ENCODE peak calls at places on chromosomes 4 and X, in nine cellular contexts. W is hepatocyte, S is OCI-LY7, P is PC-9, H is mammary epithelial cell, M is fibroblast of lung, Q is IMR-90, Z is HepG2, J is astrocyte. Y is an unnamed sample. For H3K9me3, the result is how much of the 10 kb centered on the place peaks cover.

GRCh38 chr4:89055157-89056080 is 1.6 kb downstream of the FAM13A start:
- DNase-seq in Z (no peak), J (no peak), H (peak), Q (no peak), M (no peak), W (no peak), S (no peak), P (no peak), Y (no peak)

GRCh38 chrX:68396953-68397352 is 36.3 kb downstream of the OPHN1 start:
- DNase-seq in S (no peak), M (peak), Z (no peak), W (no peak), Q (peak), J (peak), P (no peak), H (no peak), Y (no peak)

GRCh38 chr4:113584407-113585150 is 177.0 kb downstream of the CAMK2D start:
- DNase-seq in S (no peak), M (peak), Q (peak), Z (no peak), J (peak), H (no peak), W (peak), P (peak), Y (no peak)

GRCh38 chr4:114921790-114922581 is 191.4 kb downstream of the NDST4 start:
- DNase-seq in H (no peak), Z (peak), S (no peak), P (no peak), M (no peak), Q (no peak), J (no peak), W (no peak), Y (no peak)

GRCh38 chr4:140059159-140059558 is 94.8 kb downstream of the MAML3 start:
- DNase-seq in W (peak), S (no peak), P (peak), Z (no peak), Q (peak), M (no peak), J (no peak), H (peak), Y (no peak)

GRCh38 chrX:29535212-29536162 is 679.9 kb upstream of the MAGEB2 start:
- DNase-seq in W (no peak), Z (no peak), P (no peak), M (peak), S (no peak), Q (peak), H (peak), J (peak), Y (no peak)

GRCh38 chr4:125280892-125281403 is 33.8 kb upstream of the FAT4 start:
- DNase-seq in P (no peak), Z (no peak), Q (no peak), J (no peak), M (no peak), S (no peak), W (peak), H (no peak), Y (no peak)

GRCh38 chr4:147355849-147356248 is 125.0 kb upstream of the EDNRA start:
- DNase-seq in J (peak), Z (no peak), Q (peak), P (no peak), S (no peak), M (peak), H (peak), W (no peak), Y (peak)

GRCh38 chr4:74431113-74431826 is 13.7 kb upstream of the AREG start:
- DNase-seq in Q (no peak), J (no peak), W (no peak), H (peak), P (no peak), M (no peak), Z (no peak), S (no peak), Y (no peak)

GRCh38 chrX:138986866-138987265 is 275.3 kb upstream of the FGF13 start:
- DNase-seq in J (peak), M (peak), Z (no peak), P (no peak), H (no peak), S (no peak), W (no peak), Q (no peak), Y (no peak)

GRCh38 chr4:74005528-74005927 is 7.1 kb upstream of the CXCL5 start:
- DNase-seq in S (no peak), W (peak), H (peak), M (no peak), P (peak), Q (no peak), Z (peak), J (no peak), Y (no peak)

GRCh38 chr4:168503652-168504362 is 7.0 kb downstream of the PALLD start:
- DNase-seq in W (no peak), J (no peak), M (no peak), H (no peak), Z (no peak), S (no peak), Q (no peak), P (no peak), Y (no peak)

GRCh38 chr4:174592256-174592984 is 70.1 kb upstream of the HPGD start:
- DNase-seq in Z (no peak), W (no peak), P (no peak), M (no peak), Q (no peak), J (no peak), S (no peak), H (no peak), Y (no peak)

GRCh38 chr4:176769519-176769918 is 23.2 kb downstream of the VEGFC start:
- DNase-seq in P (no peak), H (peak), J (peak), W (no peak), Q (peak), M (peak), Z (no peak), S (no peak), Y (peak)

GRCh38 chr4:16843831-16844508 is 54.5 kb downstream of the LDB2 start:
- DNase-seq in P (no peak), Q (peak), H (no peak), W (peak), Z (peak), M (peak), S (no peak), J (peak), Y (peak)

GRCh38 chr4:182969651-182970279 is 52.6 kb upstream of the DCTD start:
- DNase-seq in W (no peak), J (no peak), Z (no peak), Q (no peak), H (no peak), P (no peak), S (no peak), M (no peak), Y (no peak)

GRCh38 chrX:95056901-95057300 is 1382.9 kb downstream of the FAM133A start:
- DNase-seq in Q (peak), J (peak), W (no peak), Z (no peak), M (peak), H (peak), S (no peak), P (no peak), Y (no peak)

GRCh38 chrX:16160729-16161128 is 6.6 kb upstream of the MAGEB17 start:
- DNase-seq in Q (peak), W (no peak), M (peak), P (peak), J (peak), S (no peak), Z (peak), H (peak), Y (peak)

GRCh38 chr4:141643557-141643956 is 7.2 kb downstream of the IL15 start:
- DNase-seq in J (peak), W (no peak), Z (no peak), M (peak), P (peak), S (no peak), Q (peak), H (peak), Y (peak)

GRCh38 chr4:77273412-77273811 is 116.4 kb downstream of the CCNG2 start:
- DNase-seq in P (no peak), Q (no peak), J (no peak), H (no peak), Z (no peak), S (no peak), M (no peak), W (no peak), Y (no peak)

GRCh38 chr4:121380448-121381147 is at the start of gene QRFPR:
- DNase-seq in H (peak), J (no peak), P (no peak), S (no peak), M (peak), Q (no peak), W (peak), Z (no peak), Y (no peak)

GRCh38 chr4:8851321-8852117 is 20.1 kb downstream of the HMX1 start:
- DNase-seq in Q (no peak), Z (no peak), W (no peak), P (no peak), S (no peak), H (no peak), J (no peak), M (no peak), Y (peak)

GRCh38 chr4:174037049-174037448 is 246.4 kb downstream of the FBXO8 start:
- DNase-seq in S (no peak), H (no peak), J (no peak), Z (no peak), Q (no peak), M (no peak), W (no peak), P (no peak), Y (peak)

DNA sequence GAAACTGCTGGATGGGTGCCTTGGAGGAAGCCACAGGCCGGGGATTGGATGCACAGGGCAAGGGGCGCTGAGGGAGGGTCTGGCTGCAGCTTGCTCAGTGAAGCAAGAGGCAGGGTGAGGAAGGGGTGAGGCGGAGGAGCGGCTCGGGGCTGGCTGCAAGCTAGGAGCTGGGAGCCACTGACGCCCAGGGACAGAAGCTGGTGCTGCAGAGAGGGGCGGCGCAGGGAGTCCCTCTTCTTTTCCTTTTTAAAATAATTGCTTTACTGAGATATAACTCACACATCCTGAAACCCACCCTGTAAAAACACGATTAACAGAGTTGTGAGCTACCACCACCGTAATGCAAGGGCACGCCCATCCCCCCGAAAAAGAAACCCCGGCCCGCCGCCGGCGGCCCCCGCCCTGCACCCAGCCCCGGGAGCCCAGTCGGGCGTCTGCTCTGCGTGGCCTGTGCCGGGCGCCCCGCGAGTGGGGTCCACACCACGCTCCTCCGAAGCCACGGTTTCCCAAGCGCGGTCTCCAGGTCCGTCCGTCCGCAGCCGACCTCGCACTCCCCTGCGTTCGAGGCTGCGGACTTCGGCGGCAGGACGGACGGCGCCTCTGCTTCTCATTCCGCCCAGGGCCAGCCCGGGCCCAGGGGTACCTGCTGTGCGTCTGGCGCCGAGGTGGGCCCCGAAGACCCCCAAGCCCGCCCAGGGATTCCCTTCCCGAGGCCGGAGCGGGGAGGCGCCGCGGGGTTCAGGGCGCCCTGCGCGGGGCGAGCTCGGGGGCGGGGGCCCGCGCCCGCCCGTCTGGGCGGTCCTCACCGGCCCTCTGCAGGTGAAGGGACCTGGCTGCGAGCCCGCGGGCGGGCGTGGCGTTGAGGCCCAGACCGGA is 865 bp upstream of the UVSSA start:
- DNase-seq in Q (peak), W (peak), P (no peak), M (peak), J (no peak), S (peak), Z (peak), H (peak), Y (peak)
- TF ChIP-seq CTCF in Q (no peak), W (peak), P (no peak), M (no peak), J (no peak), S (peak), Z (peak), H (peak), Y (peak)

DNA sequence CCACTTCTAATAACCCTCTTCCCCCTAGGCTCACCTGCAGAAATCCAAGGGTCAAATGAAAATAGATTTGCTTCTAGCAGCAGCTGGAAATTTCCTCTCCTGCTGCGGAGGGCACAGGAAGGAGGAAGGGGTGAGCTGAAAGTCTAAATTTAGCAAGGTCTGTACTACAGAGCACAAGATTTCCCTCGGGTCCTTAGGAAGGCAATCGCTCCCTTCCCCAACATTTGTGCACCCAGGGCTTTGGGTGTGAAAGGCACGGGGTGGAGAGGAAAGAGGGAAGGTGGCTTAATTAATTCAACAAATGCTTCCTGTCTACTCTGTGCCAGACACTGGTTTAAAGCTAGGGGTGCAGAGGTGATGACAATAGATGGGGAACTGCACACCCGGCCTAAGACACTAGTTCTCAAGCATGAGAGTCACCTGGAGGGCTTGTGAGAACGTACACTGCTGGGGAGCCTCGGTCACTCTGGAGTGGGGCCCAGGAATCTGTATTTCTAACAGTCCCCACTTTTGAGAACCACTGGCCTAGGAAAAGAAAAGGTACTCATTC is 204.4 kb downstream of the NSUN7 start:
- DNase-seq in W (no peak), J (no peak), Z (no peak), S (peak), M (no peak), H (no peak), Q (no peak), P (no peak), Y (no peak)
- H2AFZ ChIP-seq in W (no peak), J (no peak), Z (no peak), S (no peak), M (no peak), H (no peak), Q (no peak), P (no peak), Y (no peak)

DNA sequence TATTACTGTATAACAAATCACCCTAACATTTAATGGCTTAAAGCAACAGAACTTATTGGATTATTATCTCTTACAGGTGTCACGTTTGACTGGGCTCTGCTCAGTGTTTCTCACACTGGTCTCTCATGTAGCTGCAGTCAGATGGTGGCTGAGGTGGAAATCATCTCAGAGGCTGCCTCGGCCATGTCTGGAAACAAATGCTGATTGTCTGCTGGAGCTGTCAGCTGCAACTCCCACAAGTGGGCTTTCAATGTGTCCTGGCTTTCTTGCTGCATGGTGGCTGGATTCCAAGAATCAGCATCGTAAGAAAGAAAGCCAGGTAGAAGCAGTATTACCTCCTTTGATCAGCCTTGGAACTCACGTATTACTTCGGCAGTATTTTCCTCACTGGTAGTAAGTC is 277.6 kb downstream of the SPANXN1 start:
- DNase-seq in M (no peak), J (no peak), Z (no peak), H (no peak), Q (no peak), W (no peak), S (no peak), P (no peak), Y (no peak)
- H3K9me3 ChIP-seq in M (under half), J (under half), Z (under half), H (under half), Q (under half), W (under half), S (under half), P (under half), Y (under half)

GRCh38 chr4:154332681-154333421 is 158.7 kb downstream of the DCHS2 start:
- DNase-seq in M (peak), W (peak), P (no peak), J (no peak), S (no peak), Z (no peak), Q (peak), H (no peak), Y (no peak)
- TF ChIP-seq CTCF in M (no peak), W (peak), P (no peak), J (no peak), S (no peak), Z (no peak), Q (no peak), H (no peak), Y (no peak)

DNA sequence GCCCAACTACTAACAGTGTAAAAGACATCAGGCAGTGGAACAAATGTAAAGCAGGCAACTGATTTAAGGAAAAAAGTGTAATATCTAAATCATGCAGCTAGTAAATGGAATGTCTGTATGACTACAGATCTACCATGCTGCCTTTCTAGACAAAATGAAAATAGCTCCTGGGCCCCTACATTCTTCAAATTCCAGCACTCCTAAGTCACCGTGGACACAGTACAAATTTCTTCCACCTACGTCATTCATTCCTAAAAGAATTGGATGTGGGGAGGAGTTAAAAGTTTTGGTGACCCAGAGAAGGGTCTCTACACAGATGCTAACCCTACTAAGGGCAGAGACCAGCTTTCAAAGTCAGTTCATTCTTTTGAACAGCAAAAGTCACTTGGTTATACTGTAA is 137.2 kb upstream of the ARHGEF9 start:
- DNase-seq in Q (peak), H (peak), M (peak), Z (no peak), S (no peak), P (no peak), W (no peak), J (no peak), Y (no peak)
- H2AFZ ChIP-seq in Q (no peak), H (no peak), M (no peak), Z (no peak), S (no peak), P (no peak), W (no peak), J (no peak), Y (no peak)

DNA sequence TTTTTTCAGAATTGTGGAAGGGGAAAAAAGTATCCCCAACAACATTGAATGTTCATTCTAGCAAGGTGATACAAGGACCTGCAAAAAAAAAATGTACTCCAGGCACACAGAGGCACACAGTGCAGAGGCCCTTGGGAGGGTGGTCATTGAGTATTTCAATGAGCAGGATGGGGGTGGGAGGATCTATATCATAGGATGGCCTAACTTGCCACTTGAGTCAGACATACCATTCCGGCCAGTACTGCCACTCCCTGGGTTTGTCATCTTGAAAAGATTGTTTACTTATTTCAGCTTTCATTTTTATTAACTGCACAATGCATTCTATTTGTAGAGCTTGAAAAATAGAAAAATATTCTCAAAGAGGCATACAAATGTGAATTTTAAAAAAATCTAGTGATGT is 18.7 kb downstream of the ZNF595 start:
- DNase-seq in P (no peak), H (peak), Q (no peak), S (no peak), M (no peak), Z (no peak), J (no peak), W (no peak), Y (no peak)
- H3K9me3 ChIP-seq in P (under half), H (half or more), Q (under half), S (under half), M (under half), Z (half or more), J (under half), W (half or more), Y (under half)

GRCh38 chr4:87451537-87451936 is 29.2 kb downstream of the NUDT9 start:
- DNase-seq in J (no peak), H (no peak), M (no peak), Q (no peak), P (no peak), S (no peak), W (no peak), Z (peak), Y (no peak)
- TF ChIP-seq CTCF in J (no peak), H (no peak), M (no peak), Q (no peak), P (no peak), S (peak), W (no peak), Z (no peak), Y (peak)

DNA sequence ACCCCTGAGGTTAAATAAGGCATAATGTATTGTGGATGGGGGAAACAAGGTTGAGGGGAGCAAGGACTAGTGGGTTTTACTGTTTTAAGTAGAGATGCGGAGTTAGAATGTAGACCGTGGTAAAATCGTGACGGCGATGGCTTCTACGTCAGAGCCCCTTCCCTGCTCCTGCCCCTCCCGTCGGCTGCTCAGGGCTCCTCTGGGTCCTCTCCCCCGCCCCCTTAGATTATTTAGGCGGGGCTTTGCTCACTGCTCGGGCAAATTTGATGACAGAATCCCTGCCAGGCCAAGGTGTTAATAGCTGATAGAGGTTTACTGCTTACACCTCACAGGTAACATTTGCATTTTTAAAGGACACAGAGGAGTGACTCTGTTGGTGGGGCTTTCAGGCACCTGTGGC is 2.3 kb downstream of the FRMPD3 start:
- DNase-seq in W (no peak), J (no peak), Q (no peak), P (no peak), S (peak), M (no peak), Z (no peak), H (no peak), Y (no peak)
- H2AFZ ChIP-seq in W (no peak), J (no peak), Q (no peak), P (no peak), S (peak), M (no peak), Z (no peak), H (no peak), Y (no peak)

Y was measured in osteoblast.